ENCODE peak calls at places on chromosomes 11 and 22, in eight cellular contexts. O is CD8-positive, alpha-beta memory T cell; Z is right lobe of liver; H is endothelial cell of umbilical vein; A is pancreas; Q is HL-60; J is esophagus muscularis mucosa; G is heart right ventricle. S is an unnamed sample. For H3K27me3, the result is how much of the 10 kb centered on the place peaks cover.

GRCh38 chr11:85737738-85738137 is 51.7 kb upstream of the CCDC89 start:
- DNase-seq in O (peak), Z (no peak), H (no peak), A (no peak), Q (no peak), J (peak), G (no peak), S (no peak)

GRCh38 chr11:69245491-69246345 is 48.2 kb upstream of the MYEOV start:
- DNase-seq in O (no peak), Z (no peak), H (no peak), A (no peak), Q (no peak), J (no peak), G (no peak), S (peak)

GRCh38 chr11:27848423-27848822 is 148.2 kb upstream of the BDNF start:
- DNase-seq in O (no peak), Z (no peak), H (no peak), A (peak), Q (no peak), J (no peak), G (no peak), S (no peak)

GRCh38 chr11:106415510-106415909 is 338.0 kb downstream of the AASDHPPT start:
- DNase-seq in O (no peak), Z (no peak), H (no peak), A (no peak), Q (no peak), J (no peak), G (no peak), S (no peak)

GRCh38 chr11:33379931-33380330 is 122.8 kb downstream of the HIPK3 start:
- DNase-seq in O (no peak), Z (no peak), H (no peak), A (no peak), Q (no peak), J (no peak), G (no peak), S (no peak)

GRCh38 chr11:72007587-72007986 is 8.9 kb downstream of the IL18BP start:
- DNase-seq in O (no peak), Z (no peak), H (no peak), A (no peak), Q (no peak), J (no peak), G (no peak), S (no peak)

GRCh38 chr22:33361581-33361980 is 303.4 kb upstream of the SYN3 start:
- DNase-seq in O (no peak), Z (no peak), H (no peak), A (no peak), Q (no peak), J (no peak), G (no peak), S (no peak)

GRCh38 chr11:59201376-59201775 is 11.4 kb downstream of the MPEG1 start:
- DNase-seq in O (no peak), Z (no peak), H (no peak), A (no peak), Q (no peak), J (no peak), G (no peak), S (no peak)

GRCh38 chr22:27546157-27546556 is 255.4 kb downstream of the MN1 start:
- DNase-seq in O (no peak), Z (no peak), H (no peak), A (no peak), Q (no peak), J (no peak), G (no peak), S (no peak)

GRCh38 chr11:61080526-61080925 is 21.8 kb upstream of the CD5 start:
- DNase-seq in O (peak), Z (no peak), H (no peak), A (no peak), Q (no peak), J (no peak), G (no peak), S (no peak)

GRCh38 chr11:116374085-116374484 is 398.7 kb downstream of the BUD13 start:
- DNase-seq in O (no peak), Z (no peak), H (no peak), A (no peak), Q (no peak), J (no peak), G (no peak), S (no peak)

GRCh38 chr22:30205281-30206115 is 41.1 kb downstream of the LIF start:
- DNase-seq in O (no peak), Z (peak), H (no peak), A (no peak), Q (peak), J (no peak), G (peak), S (peak)

GRCh38 chr11:15108592-15109130 is 6.1 kb upstream of the INSC start:
- DNase-seq in O (no peak), Z (no peak), H (no peak), A (no peak), Q (no peak), J (peak), G (no peak), S (no peak)

GRCh38 chr11:112656772-112657428 is 304.3 kb upstream of the NCAM1 start:
- DNase-seq in O (no peak), Z (no peak), H (no peak), A (no peak), Q (no peak), J (peak), G (no peak), S (no peak)

GRCh38 chr11:66119348-66120133 is 49.5 kb downstream of the PACS1 start:
- DNase-seq in O (no peak), Z (no peak), H (peak), A (no peak), Q (no peak), J (no peak), G (no peak), S (no peak)

GRCh38 chr11:112163875-112164521 is at the start of gene IL18:
- DNase-seq in O (no peak), Z (peak), H (no peak), A (peak), Q (peak), J (no peak), G (peak), S (no peak)

GRCh38 chr11:8257003-8257664 is 6.5 kb downstream of the LMO1 start:
- DNase-seq in O (no peak), Z (no peak), H (no peak), A (no peak), Q (no peak), J (no peak), G (no peak), S (no peak)

GRCh38 chr11:86803641-86804040 is 3.3 kb downstream of the PRSS23 start:
- DNase-seq in O (no peak), Z (no peak), H (peak), A (no peak), Q (no peak), J (no peak), G (no peak), S (no peak)

GRCh38 chr11:86442827-86443226 is 68.1 kb downstream of the CCDC81 start:
- DNase-seq in O (no peak), Z (no peak), H (no peak), A (no peak), Q (no peak), J (no peak), G (no peak), S (no peak)

GRCh38 chr11:126124284-126124683 is 61.6 kb upstream of the CDON start:
- DNase-seq in O (no peak), Z (no peak), H (no peak), A (no peak), Q (no peak), J (no peak), G (no peak), S (no peak)

GRCh38 chr11:94305146-94305545 is 766 bp downstream of the IZUMO1R start:
- DNase-seq in O (no peak), Z (no peak), H (no peak), A (no peak), Q (no peak), J (peak), G (no peak), S (no peak)

GRCh38 chr11:94302806-94303205 is 1.6 kb upstream of the IZUMO1R start:
- DNase-seq in O (no peak), Z (no peak), H (no peak), A (no peak), Q (no peak), J (no peak), G (no peak), S (no peak)

GRCh38 chr11:94303884-94304459 is 408 bp upstream of the IZUMO1R start:
- DNase-seq in O (no peak), Z (no peak), H (peak), A (no peak), Q (no peak), J (no peak), G (no peak), S (no peak)

GRCh38 chr11:94307101-94307791 is 2.9 kb downstream of the IZUMO1R start:
- DNase-seq in O (no peak), Z (no peak), H (no peak), A (no peak), Q (no peak), J (no peak), G (no peak), S (no peak)

GRCh38 chr11:94304559-94304958 is at the start of gene IZUMO1R:
- DNase-seq in O (no peak), Z (no peak), H (no peak), A (no peak), Q (no peak), J (no peak), G (no peak), S (no peak)
- H3K27ac ChIP-seq in O (no peak), Z (no peak), H (no peak), A (no peak), Q (no peak), J (no peak), G (peak), S (no peak)

GRCh38 chr22:49017769-49018330 is 809.8 kb downstream of the BRD1 start:
- DNase-seq in O (no peak), Z (no peak), H (no peak), A (no peak), Q (no peak), J (no peak), G (no peak), S (no peak)

GRCh38 chr22:49018601-49019000 is 809.1 kb downstream of the BRD1 start:
- DNase-seq in O (no peak), Z (no peak), H (no peak), A (no peak), Q (no peak), J (no peak), G (no peak), S (no peak)

GRCh38 chr22:49015993-49016908 is 811.4 kb downstream of the BRD1 start:
- DNase-seq in O (no peak), Z (no peak), H (no peak), A (no peak), Q (no peak), J (peak), G (peak), S (no peak)

GRCh38 chr22:49015459-49015858 is 812.2 kb downstream of the BRD1 start:
- DNase-seq in O (no peak), Z (no peak), H (no peak), A (no peak), Q (no peak), J (peak), G (no peak), S (no peak)

DNA sequence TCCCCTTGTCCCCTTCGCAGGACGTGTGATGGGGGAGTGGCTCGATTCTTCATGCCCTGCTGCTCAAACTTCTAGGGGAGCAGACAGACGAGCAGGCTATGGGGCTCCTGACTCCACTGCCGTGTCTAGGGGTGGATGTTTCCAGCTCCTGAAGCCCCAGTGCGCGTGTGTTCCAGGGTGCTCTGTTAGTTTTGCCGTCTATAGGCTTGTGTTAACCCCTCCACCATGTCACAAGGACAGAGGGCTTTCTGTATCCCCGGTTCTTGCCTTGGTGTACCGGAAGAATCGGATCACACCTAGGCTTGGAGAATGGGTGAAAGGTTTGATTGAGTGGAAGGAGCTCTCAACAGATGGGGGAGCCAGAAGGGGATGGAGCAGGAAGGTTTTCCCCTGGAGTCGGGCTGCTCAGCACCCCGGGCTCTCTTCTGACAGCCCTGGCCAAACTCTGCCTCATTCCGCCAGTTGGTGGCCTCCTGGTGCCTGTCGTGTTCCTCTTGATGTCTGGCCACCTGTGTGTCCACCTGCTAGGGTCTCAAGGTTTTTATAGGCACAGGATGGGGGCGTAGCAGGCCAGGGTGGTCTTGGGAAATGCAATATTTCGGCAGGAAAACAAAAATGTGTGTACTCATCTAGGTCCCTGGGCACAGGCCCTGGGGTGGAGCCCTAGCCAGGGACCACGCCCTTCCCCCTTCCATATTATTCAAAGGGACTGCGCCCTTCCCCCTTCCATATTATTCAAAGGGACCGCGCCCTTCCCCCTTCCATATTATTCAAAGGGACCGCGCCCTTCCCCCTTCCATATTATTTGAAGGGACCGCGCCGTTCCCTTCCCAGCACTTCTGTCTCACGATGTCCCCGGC is 810.5 kb downstream of the BRD1 start:
- DNase-seq in O (no peak), Z (no peak), H (no peak), A (no peak), Q (no peak), J (peak), G (no peak), S (no peak)
- H3K27me3 ChIP-seq in O (under half), Z (under half), H (under half), A (under half), Q (under half), J (under half), G (under half), S (under half)

DNA sequence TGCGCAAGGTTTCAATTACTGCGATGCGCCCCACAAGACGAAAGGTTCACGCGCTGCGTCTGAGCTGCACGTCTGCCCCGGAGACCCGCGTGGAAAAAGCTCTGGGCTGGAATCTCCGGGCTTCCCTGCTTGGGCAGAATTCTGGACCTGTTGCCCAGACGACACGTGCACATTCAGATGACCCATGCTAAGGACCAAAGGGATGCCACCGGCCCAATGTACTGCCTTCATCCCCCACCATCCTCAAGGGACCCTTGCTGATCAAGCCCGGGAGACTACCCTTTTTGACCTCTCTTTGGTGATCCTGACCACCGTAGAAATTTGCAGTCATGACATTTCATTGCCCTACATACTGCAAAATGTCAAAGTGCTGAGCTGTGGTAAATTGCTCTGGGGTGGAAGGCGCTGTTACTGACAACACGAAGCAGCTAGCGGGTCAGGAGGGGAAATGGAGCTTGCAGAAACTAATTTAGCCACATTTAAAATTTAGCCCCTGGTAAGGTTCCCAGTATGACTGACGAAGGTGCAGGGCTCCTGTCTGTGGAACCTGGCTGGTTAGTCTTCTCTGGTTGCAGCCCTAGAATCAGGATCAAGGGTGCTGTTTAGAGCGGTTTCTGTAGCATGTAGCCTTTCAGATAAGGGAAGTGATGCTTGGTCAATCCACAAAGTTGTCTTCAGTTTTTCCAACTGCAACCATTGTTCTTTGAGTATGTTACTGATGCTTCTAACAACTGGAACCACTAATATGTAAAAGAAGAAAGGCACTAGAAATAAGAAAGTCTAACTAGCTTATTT is 81.9 kb downstream of the PRR5L start:
- DNase-seq in O (peak), Z (no peak), H (no peak), A (no peak), Q (no peak), J (no peak), G (no peak), S (no peak)
- H3K4me3 ChIP-seq in O (peak), Z (peak), H (peak), A (peak), Q (peak), J (peak), G (peak), S (peak)

GRCh38 chr11:123168955-123169484 is 26.0 kb downstream of the CLMP start:
- DNase-seq in O (no peak), Z (no peak), H (no peak), A (no peak), Q (no peak), J (no peak), G (no peak), S (no peak)
- H3K27ac ChIP-seq in O (no peak), Z (no peak), H (no peak), A (no peak), Q (no peak), J (peak), G (no peak), S (no peak)

DNA sequence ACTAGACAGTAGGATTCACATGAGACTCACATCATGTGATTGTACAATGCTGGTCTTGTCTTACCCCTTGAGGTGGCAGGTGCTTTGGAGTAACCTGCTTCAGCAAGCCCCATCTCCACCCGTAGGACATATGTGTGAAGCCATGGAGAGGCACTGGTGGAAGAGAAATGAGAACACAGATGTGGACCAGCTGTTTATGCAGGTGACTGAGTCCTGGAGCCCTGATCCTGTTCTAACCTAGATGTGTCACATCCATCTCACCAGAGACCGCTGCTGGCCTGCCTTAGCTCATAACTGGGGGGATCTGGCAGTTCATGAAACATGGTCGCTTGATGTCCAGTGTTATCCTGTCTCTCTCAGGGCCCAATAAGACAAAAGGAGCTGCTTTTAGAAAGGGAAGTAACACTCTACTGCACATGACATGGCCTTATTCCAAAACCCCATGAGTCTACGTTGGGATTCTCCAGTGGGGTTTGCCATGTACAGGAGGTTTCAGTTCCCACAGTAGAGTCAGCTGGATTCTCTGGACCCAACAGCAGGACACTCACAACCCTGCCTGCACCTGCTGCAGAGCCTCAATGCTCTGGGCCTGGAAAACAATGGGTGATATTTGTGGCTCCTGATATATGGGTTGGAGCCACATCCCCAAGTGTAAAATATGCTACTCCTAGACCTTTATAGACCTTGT is 62.0 kb downstream of the GGTLC2 start:
- DNase-seq in O (no peak), Z (no peak), H (no peak), A (no peak), Q (no peak), J (no peak), G (no peak), S (peak)
- H3K27me3 ChIP-seq in O (under half), Z (under half), H (under half), A (under half), Q (under half), J (under half), G (under half), S (under half)

DNA sequence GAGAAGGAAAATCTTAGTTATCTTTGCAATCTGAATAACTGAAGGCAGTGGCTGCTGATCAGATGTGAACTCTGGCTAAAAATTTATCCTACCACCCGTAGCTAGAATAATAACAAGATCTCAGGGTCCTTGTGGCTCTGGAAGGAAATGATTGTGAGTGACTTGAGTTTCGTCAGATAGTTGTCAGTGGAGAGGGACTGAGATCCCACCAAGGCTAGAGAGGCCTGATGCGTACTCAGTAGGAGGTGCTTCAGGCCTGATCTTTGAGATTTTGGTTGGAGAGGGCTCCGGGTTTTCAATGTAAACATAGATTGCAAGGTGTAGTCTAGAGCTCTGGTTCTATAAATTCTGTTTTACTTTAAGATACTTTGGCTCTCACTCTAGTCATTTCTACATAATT is 1.4 kb downstream of the MADD start:
- DNase-seq in O (no peak), Z (no peak), H (no peak), A (no peak), Q (no peak), J (no peak), G (no peak), S (no peak)
- H3K4me3 ChIP-seq in O (peak), Z (no peak), H (no peak), A (no peak), Q (peak), J (no peak), G (peak), S (no peak)

DNA sequence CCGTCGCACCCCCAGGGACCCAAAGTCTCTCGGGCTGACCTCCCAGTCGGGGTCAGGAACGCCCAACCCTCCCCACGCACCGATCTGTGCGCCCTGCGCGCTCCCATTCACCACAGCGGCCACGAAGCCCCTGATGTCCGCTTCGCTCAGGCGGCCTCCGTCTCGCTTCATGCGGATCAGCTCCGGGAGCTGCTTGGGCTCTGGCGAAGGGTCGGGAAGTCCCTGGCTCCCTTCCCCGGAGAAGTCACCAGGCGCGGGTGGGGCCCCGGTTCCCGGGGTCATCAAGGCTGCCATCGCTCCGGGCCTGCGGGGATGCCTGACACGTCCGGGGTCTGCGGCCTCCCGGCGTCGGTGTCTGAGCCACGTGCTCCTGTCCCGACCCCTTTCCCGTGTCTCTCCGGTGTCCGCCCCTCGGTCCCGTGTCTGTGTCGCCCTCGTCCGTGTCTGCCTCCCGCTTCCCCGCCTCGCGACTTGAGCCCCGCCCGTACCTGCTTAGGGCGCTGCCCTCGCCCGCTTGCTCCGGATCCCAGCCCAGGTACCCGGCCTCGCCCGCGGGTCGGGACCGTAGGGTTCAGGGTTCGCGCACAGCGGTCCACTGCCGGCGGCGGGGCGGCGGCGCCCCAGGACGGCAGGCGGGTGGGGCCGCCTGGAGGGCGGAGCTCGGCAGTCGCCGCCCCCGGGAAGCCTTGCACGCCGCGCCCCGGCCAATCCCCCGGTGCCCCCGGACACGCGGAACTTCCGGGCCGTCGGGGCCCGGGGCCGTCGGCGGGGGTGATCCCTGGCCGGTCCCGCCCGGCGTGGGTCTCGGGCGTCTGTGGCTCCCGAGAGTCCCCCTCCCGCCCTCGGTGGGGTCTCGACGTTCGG is at the start of gene TYMP:
- DNase-seq in O (peak), Z (peak), H (no peak), A (peak), Q (no peak), J (no peak), G (peak), S (no peak)
- H3K27ac ChIP-seq in O (peak), Z (peak), H (no peak), A (peak), Q (peak), J (peak), G (peak), S (no peak)